ENCODE peak calls at places on chromosomes 13 and 19, in ten cellular contexts. C is tibial artery; G is cardiac fibroblast; M is NCI-H1417; T is activated T-cell treated with anti-CD3 and anti-CD28 coated beads, Interleukin-2, amount 50 U/mL, for 4 hours; D is GM12864; S is KBM-7; U is M059J; I is naive thymus-derived CD8-positive, alpha-beta T cell; P is Peyer's patch. L is an unnamed sample.

GRCh38 chr13:72808917-72809500 is 27.1 kb downstream of the PIBF1 start:
- DNase-seq in C (no peak), G (peak), M (peak), T (no peak), D (no peak), S (peak), U (peak), I (no peak), P (no peak), L (no peak)

GRCh38 chr13:112803422-112803821 is 113.6 kb downstream of the ATP11A start:
- DNase-seq in C (no peak), G (no peak), M (no peak), T (no peak), D (peak), S (peak), U (no peak), I (no peak), P (no peak), L (no peak)

GRCh38 chr19:16381756-16382401 is 57.3 kb downstream of the KLF2 start:
- DNase-seq in C (peak), G (peak), M (no peak), T (no peak), D (no peak), S (no peak), U (no peak), I (no peak), P (no peak), L (peak)

GRCh38 chr13:40153516-40153915 is 498.1 kb downstream of the COG6 start:
- DNase-seq in C (peak), G (peak), M (no peak), T (no peak), D (no peak), S (no peak), U (no peak), I (peak), P (no peak), L (no peak)

GRCh38 chr13:37143901-37144300 is 38.4 kb upstream of the CSNK1A1L start:
- DNase-seq in C (no peak), G (peak), M (no peak), T (no peak), D (no peak), S (no peak), U (peak), I (no peak), P (no peak), L (no peak)

GRCh38 chr13:51769455-51770127 is 34.4 kb downstream of the DHRS12 start:
- DNase-seq in C (peak), G (peak), M (no peak), T (no peak), D (no peak), S (no peak), U (no peak), I (no peak), P (no peak), L (no peak)

GRCh38 chr13:41148421-41149283 is 16.1 kb upstream of the KBTBD6 start:
- DNase-seq in C (no peak), G (no peak), M (peak), T (no peak), D (no peak), S (peak), U (no peak), I (no peak), P (no peak), L (no peak)

GRCh38 chr19:48444933-48445194 is 919 bp upstream of the GRWD1 start:
- DNase-seq in C (no peak), G (peak), M (no peak), T (no peak), D (no peak), S (no peak), U (peak), I (no peak), P (no peak), L (no peak)

GRCh38 chr19:49712397-49712859 is 21.5 kb downstream of the CPT1C start:
- DNase-seq in C (no peak), G (peak), M (no peak), T (no peak), D (no peak), S (no peak), U (no peak), I (no peak), P (no peak), L (no peak)

GRCh38 chr13:110391273-110391672 is 84.2 kb downstream of the COL4A2 start:
- DNase-seq in C (no peak), G (no peak), M (no peak), T (no peak), D (no peak), S (no peak), U (peak), I (no peak), P (no peak), L (no peak)

L was measured in posterior cingulate gyrus.